ENCODE peak calls at places on chromosomes 1 and 21, in ten cellular contexts. Q is prostate gland; X is Panc1; E is K562; B is cardiac muscle cell; Z is OCI-LY7; V is tibial nerve; C is uterus; W is HCT116; D is CD8-positive, alpha-beta T cell. L is an unnamed sample.

GRCh38 chr1:229022595-229023350 is 248.1 kb upstream of the RAB4A start:
- DNase-seq in Q (no peak), X (no peak), E (no peak), B (no peak), Z (no peak), V (peak; percentile 45), C (no peak), W (no peak), D (no peak), L (no peak)

GRCh38 chr1:17502326-17502778 is 37.1 kb upstream of the ARHGEF10L start:
- DNase-seq in Q (peak; percentile 79), X (no peak), E (peak; percentile 88), B (peak; percentile 88), Z (peak; percentile 75), V (peak; percentile 84), C (peak; percentile 85), W (peak; percentile 61), D (no peak), L (peak; percentile 57)

GRCh38 chr1:9388628-9389184 is 96.0 kb downstream of the SPSB1 start:
- DNase-seq in Q (no peak), X (no peak), E (no peak), B (no peak), Z (no peak), V (no peak), C (no peak), W (peak; percentile 29), D (no peak), L (no peak)

GRCh38 chr1:102572637-102573036 is 535.7 kb downstream of the COL11A1 start:
- DNase-seq in Q (no peak), X (no peak), E (no peak), B (no peak), Z (no peak), V (no peak), C (no peak), W (no peak), D (no peak), L (no peak)

GRCh38 chr1:22903113-22903512 is 69.6 kb downstream of the LACTBL1 start:
- DNase-seq in Q (no peak), X (no peak), E (no peak), B (no peak), Z (no peak), V (no peak), C (no peak), W (no peak), D (no peak), L (no peak)

GRCh38 chr1:211345719-211346118 is 19.1 kb downstream of the TRAF5 start:
- DNase-seq in Q (no peak), X (no peak), E (no peak), B (peak; percentile 37), Z (no peak), V (no peak), C (no peak), W (no peak), D (no peak), L (no peak)

GRCh38 chr1:155454096-155454495 is 108.5 kb downstream of the ASH1L start:
- DNase-seq in Q (no peak), X (no peak), E (no peak), B (no peak), Z (no peak), V (no peak), C (no peak), W (no peak), D (no peak), L (no peak)

GRCh38 chr1:215284966-215285365 is 202.4 kb downstream of the KCNK2 start:
- DNase-seq in Q (no peak), X (no peak), E (no peak), B (no peak), Z (no peak), V (no peak), C (no peak), W (no peak), D (no peak), L (no peak)

GRCh38 chr1:37741130-37741529 is 23.8 kb downstream of the EPHA10 start:
- DNase-seq in Q (no peak), X (no peak), E (no peak), B (no peak), Z (no peak), V (no peak), C (no peak), W (peak; percentile 8), D (no peak), L (no peak)

GRCh38 chr1:156840880-156841279 is 18.0 kb downstream of the INSRR start:
- DNase-seq in Q (no peak), X (no peak), E (no peak), B (no peak), Z (no peak), V (no peak), C (no peak), W (no peak), D (no peak), L (no peak)

GRCh38 chr1:156840186-156840585 is 18.7 kb downstream of the INSRR start:
- DNase-seq in Q (no peak), X (no peak), E (no peak), B (no peak), Z (no peak), V (no peak), C (no peak), W (no peak), D (no peak), L (no peak)

GRCh38 chr1:156836892-156837291 is 20.2 kb upstream of the SH2D2A start:
- DNase-seq in Q (no peak), X (no peak), E (no peak), B (no peak), Z (no peak), V (no peak), C (no peak), W (no peak), D (no peak), L (no peak)

GRCh38 chr1:156839426-156840109 is 19.3 kb downstream of the INSRR start:
- DNase-seq in Q (no peak), X (no peak), E (no peak), B (no peak), Z (no peak), V (no peak), C (no peak), W (no peak), D (no peak), L (no peak)

GRCh38 chr1:156838972-156839371 is 19.9 kb downstream of the INSRR start:
- DNase-seq in Q (no peak), X (peak; percentile 27), E (peak; percentile 77), B (peak; percentile 49), Z (peak; percentile 45), V (no peak), C (no peak), W (no peak), D (peak; percentile 46), L (peak; percentile 49)
- H3K27ac ChIP-seq in Q (no peak overlapping the region), X (no peak overlapping the region), E (no peak overlapping the region), B (no peak overlapping the region), Z (no peak overlapping the region), V (no peak overlapping the region), C (no peak overlapping the region), W (no peak overlapping the region), D (no peak overlapping the region), L (no peak overlapping the region)

GRCh38 chr1:234606731-234607090 is 3.3 kb downstream of the IRF2BP2 start:
- DNase-seq in Q (no peak), X (no peak), E (no peak), B (no peak), Z (no peak), V (no peak), C (no peak), W (no peak), D (no peak), L (peak; percentile 22)
- H3K27ac ChIP-seq in Q (peak overlapping the region; percentile 100), X (peak overlapping the region; percentile 99), E (peak overlapping the region; percentile 90), B (peak overlapping the region; percentile 98), Z (no peak overlapping the region), V (peak overlapping the region; percentile 99), C (peak overlapping the region; percentile 100), W (no peak overlapping the region), D (peak overlapping the region; percentile 87), L (peak overlapping the region; percentile 98)

DNA sequence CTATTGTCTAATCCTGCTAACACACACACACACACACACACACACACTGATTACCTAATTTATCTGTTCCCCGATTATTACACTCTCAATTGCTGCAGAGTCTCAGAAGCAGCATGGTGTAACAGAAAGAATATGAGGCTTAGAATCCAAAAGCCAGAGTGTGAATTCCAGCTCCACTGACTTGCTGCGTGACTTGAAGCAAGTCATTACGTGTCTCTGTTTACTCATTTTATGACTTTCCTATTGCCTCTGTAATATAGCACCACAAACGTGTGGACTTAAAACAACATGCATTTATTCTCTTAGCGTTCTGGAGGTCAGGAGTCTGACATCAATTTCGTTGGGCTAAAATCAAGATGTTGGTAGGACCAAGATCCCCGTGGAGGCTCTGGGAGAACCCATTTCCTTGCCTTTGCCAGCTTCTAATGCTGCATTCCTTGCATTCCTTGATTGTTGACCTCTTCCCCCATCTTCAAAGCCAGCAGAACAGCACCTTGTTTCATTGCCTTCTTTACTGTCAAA is 55.9 kb upstream of the ATP5PO start:
- DNase-seq in Q (peak; percentile 29), X (peak; percentile 73), E (no peak), B (no peak), Z (no peak), V (no peak), C (no peak), W (no peak), D (no peak), L (no peak)
- H3K27ac ChIP-seq in Q (peak overlapping the region; percentile 3), X (peak overlapping the region; percentile 67), E (no peak overlapping the region), B (no peak overlapping the region), Z (no peak overlapping the region), V (no peak overlapping the region), C (no peak overlapping the region), W (no peak overlapping the region), D (no peak overlapping the region), L (no peak overlapping the region)

GRCh38 chr1:236864211-236864610 is 69.1 kb downstream of the MTR start:
- DNase-seq in Q (no peak), X (no peak), E (no peak), B (no peak), Z (no peak), V (no peak), C (no peak), W (no peak), D (no peak), L (no peak)
- H3K27ac ChIP-seq in Q (no peak overlapping the region), X (no peak overlapping the region), E (no peak overlapping the region), B (peak overlapping the region; percentile 13), Z (no peak overlapping the region), V (no peak overlapping the region), C (no peak overlapping the region), W (no peak overlapping the region), D (no peak overlapping the region), L (no peak overlapping the region)

DNA sequence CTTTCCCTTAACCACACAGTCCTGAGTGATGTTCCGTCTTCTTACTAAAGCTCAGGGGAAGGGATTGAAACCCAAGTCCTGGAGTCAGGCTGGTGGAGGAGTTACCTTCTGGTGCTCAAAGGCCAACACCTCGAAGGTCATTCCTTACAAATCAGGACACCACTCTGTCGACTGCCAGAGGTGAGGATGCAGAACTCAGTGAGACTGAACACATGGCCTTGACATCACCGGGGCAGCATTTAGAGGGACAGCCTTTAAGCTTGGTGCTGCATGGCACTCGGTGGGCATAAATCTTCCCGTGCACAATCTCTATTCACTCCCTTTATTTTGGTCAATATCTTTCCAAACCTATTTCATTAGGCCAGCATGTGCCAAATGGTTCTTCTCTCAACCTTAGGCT is 130.9 kb downstream of the ASTN1 start:
- DNase-seq in Q (no peak), X (no peak), E (no peak), B (peak; percentile 15), Z (no peak), V (no peak), C (no peak), W (no peak), D (no peak), L (no peak)
- H3K27ac ChIP-seq in Q (no peak overlapping the region), X (no peak overlapping the region), E (no peak overlapping the region), B (no peak overlapping the region), Z (no peak overlapping the region), V (no peak overlapping the region), C (no peak overlapping the region), W (no peak overlapping the region), D (no peak overlapping the region), L (no peak overlapping the region)

L was measured in CD4-positive, CD25-positive, alpha-beta regulatory T cell.